ENCODE peak calls at places on chromosomes 2 and 18, in four cellular contexts. Q is GM12878, U is HepG2, S is K562. N is an unnamed sample.

GRCh38 chr2:9752441-9753275 is 90.6 kb upstream of the TAF1B start:
- DNase-seq in Q (no peak), U (peak; percentile 23), S (peak; percentile 64), N (no peak)

GRCh38 chr2:30232801-30233130 is 1.4 kb downstream of the LBH start:
- DNase-seq in Q (no peak), U (no peak), S (no peak), N (no peak)

GRCh38 chr2:219289537-219290361 is 10.6 kb downstream of the DNAJB2 start:
- DNase-seq in Q (no peak), U (no peak), S (no peak), N (no peak)

GRCh38 chr2:216780843-216781242 is 79.0 kb downstream of the TNP1 start:
- DNase-seq in Q (no peak), U (no peak), S (no peak), N (no peak)

GRCh38 chr18:70363861-70364260 is 75.0 kb downstream of the SOCS6 start:
- DNase-seq in Q (no peak), U (peak; percentile 48), S (no peak), N (no peak)

GRCh38 chr2:173239644-173240043 is 115.0 kb upstream of the CDCA7 start:
- DNase-seq in Q (peak; percentile 68), U (no peak), S (no peak), N (no peak)

GRCh38 chr2:19673213-19673791 is 228.5 kb downstream of the TTC32 start:
- DNase-seq in Q (no peak), U (peak; percentile 12), S (no peak), N (no peak)

GRCh38 chr18:50163505-50163904 is 31.4 kb downstream of the MYO5B start:
- DNase-seq in Q (no peak), U (no peak), S (no peak), N (no peak)

GRCh38 chr2:128548461-128548891 is 229.8 kb upstream of the HS6ST1 start:
- DNase-seq in Q (no peak), U (no peak), S (no peak), N (no peak)

GRCh38 chr2:62705859-62706720 is 577 bp downstream of the EHBP1 start:
- DNase-seq in Q (no peak), U (peak; percentile 71), S (peak; percentile 65), N (peak; percentile 73)

GRCh38 chr2:28868611-28869010 is 1.5 kb downstream of the TRMT61B start:
- DNase-seq in Q (no peak), U (no peak), S (no peak), N (no peak)

GRCh38 chr2:166487082-166487654 is 6.9 kb downstream of the SCN7A start:
- DNase-seq in Q (no peak), U (no peak), S (no peak), N (no peak)

GRCh38 chr2:63841254-63842022 is at the start of gene UGP2:
- DNase-seq in Q (peak; percentile 62), U (peak; percentile 90), S (peak; percentile 82), N (peak; percentile 93)

GRCh38 chr2:148614332-148615049 is 30.1 kb upstream of the EPC2 start:
- DNase-seq in Q (peak; percentile 53), U (no peak), S (no peak), N (peak; percentile 22)

GRCh38 chr2:214410128-214410775 is 602 bp upstream of the VWC2L start:
- DNase-seq in Q (no peak), U (no peak), S (no peak), N (no peak)

GRCh38 chr18:48623468-48624220 is 84.8 kb downstream of the CTIF start:
- DNase-seq in Q (no peak), U (no peak), S (no peak), N (no peak)

GRCh38 chr18:79617521-79618500 is 61.8 kb upstream of the CTDP1 start:
- DNase-seq in Q (no peak), U (no peak), S (no peak), N (peak; percentile 38)

GRCh38 chr2:85017436-85018048 is 46.6 kb downstream of the KCMF1 start:
- DNase-seq in Q (no peak), U (no peak), S (no peak), N (no peak)

GRCh38 chr2:128808462-128809255 is 490.0 kb upstream of the HS6ST1 start:
- DNase-seq in Q (no peak), U (no peak), S (no peak), N (no peak)

GRCh38 chr2:230443540-230443939 is 27.5 kb downstream of the SP100 start:
- DNase-seq in Q (no peak), U (no peak), S (no peak), N (no peak)

GRCh38 chr2:205534997-205535396 is 147.3 kb upstream of the NRP2 start:
- DNase-seq in Q (no peak), U (no peak), S (no peak), N (no peak)

GRCh38 chr2:75481041-75481836 is 79.5 kb downstream of the EVA1A start:
- DNase-seq in Q (no peak), U (peak; percentile 88), S (no peak), N (no peak)

GRCh38 chr2:236933351-236933750 is 152.3 kb upstream of the COPS8 start:
- DNase-seq in Q (no peak), U (no peak), S (no peak), N (no peak)

GRCh38 chr2:58649746-58650145 is 408.6 kb upstream of the FANCL start:
- DNase-seq in Q (no peak), U (no peak), S (no peak), N (no peak)

GRCh38 chr2:26035110-26035728 is 1.3 kb downstream of the RAB10 start:
- DNase-seq in Q (no peak), U (no peak), S (no peak), N (no peak)

GRCh38 chr2:8086796-8087479 is 594.9 kb upstream of the ID2 start:
- DNase-seq in Q (no peak), U (no peak), S (no peak), N (no peak)

GRCh38 chr18:55073116-55073515 is 113.9 kb upstream of the CCDC68 start:
- DNase-seq in Q (no peak), U (no peak), S (no peak), N (no peak)

GRCh38 chr2:168344706-168345105 is 97.3 kb upstream of the STK39 start:
- DNase-seq in Q (no peak), U (no peak), S (no peak), N (no peak)

GRCh38 chr2:151733781-151734672 is at the start of gene NEB:
- DNase-seq in Q (no peak), U (no peak), S (no peak), N (no peak)

GRCh38 chr2:77484026-77484425 is 38.1 kb downstream of the LRRTM4 start:
- DNase-seq in Q (no peak), U (no peak), S (no peak), N (no peak)
- TF ChIP-seq CREM in Q (no peak), U (no peak), S (no peak), N (no peak)

GRCh38 chr18:28149810-28150420 is 27.0 kb downstream of the CDH2 start:
- DNase-seq in Q (no peak), U (no peak), S (no peak), N (no peak)

GRCh38 chr18:28143725-28144124 is 33.2 kb downstream of the CDH2 start:
- DNase-seq in Q (no peak), U (peak; percentile 44), S (no peak), N (no peak)

GRCh38 chr18:28150925-28151324 is 26.0 kb downstream of the CDH2 start:
- DNase-seq in Q (no peak), U (no peak), S (no peak), N (no peak)

GRCh38 chr18:28151434-28151833 is 25.5 kb downstream of the CDH2 start:
- DNase-seq in Q (no peak), U (no peak), S (no peak), N (no peak)

DNA sequence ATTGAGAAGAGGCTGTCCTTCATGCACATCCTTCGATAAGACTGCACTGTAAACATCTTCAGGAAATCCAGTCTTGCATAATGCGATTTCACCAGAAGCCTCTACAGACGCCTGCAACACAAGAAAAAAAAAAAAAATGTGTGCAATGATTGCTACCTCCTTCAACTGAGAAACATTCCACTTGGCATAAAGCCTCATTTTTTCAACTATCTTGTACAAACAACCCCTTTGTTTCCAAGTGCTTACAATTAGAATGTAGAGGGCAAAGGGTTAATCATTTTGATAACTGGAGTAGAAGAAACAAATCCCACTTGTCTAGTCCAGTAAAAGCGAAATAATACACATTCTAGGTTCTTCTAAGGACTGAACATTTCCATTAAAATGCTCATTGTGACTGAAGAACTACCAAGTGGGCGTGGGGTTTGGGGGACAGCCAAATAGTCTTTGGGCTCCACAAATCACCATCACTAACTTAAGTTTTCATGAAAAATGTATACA is 29.2 kb downstream of the CDH2 start:
- DNase-seq in Q (no peak), U (peak; percentile 24), S (no peak), N (no peak)
- TF ChIP-seq NR2C2 in Q (no peak), U (no peak), S (no peak), N (no peak)

GRCh38 chr2:170817999-170818293 is 1.3 kb downstream of the GAD1 start:
- DNase-seq in Q (no peak), U (no peak), S (no peak), N (peak; percentile 63)

GRCh38 chr2:170817247-170817998 is 736 bp downstream of the GAD1 start:
- DNase-seq in Q (no peak), U (no peak), S (peak; percentile 30), N (peak; percentile 46)

GRCh38 chr2:170815311-170815710 is 1.4 kb upstream of the GAD1 start:
- DNase-seq in Q (no peak), U (no peak), S (no peak), N (no peak)

GRCh38 chr2:170815746-170816498 is 765 bp upstream of the GAD1 start:
- DNase-seq in Q (no peak), U (peak; percentile 68), S (peak; percentile 88), N (peak; percentile 90)

DNA sequence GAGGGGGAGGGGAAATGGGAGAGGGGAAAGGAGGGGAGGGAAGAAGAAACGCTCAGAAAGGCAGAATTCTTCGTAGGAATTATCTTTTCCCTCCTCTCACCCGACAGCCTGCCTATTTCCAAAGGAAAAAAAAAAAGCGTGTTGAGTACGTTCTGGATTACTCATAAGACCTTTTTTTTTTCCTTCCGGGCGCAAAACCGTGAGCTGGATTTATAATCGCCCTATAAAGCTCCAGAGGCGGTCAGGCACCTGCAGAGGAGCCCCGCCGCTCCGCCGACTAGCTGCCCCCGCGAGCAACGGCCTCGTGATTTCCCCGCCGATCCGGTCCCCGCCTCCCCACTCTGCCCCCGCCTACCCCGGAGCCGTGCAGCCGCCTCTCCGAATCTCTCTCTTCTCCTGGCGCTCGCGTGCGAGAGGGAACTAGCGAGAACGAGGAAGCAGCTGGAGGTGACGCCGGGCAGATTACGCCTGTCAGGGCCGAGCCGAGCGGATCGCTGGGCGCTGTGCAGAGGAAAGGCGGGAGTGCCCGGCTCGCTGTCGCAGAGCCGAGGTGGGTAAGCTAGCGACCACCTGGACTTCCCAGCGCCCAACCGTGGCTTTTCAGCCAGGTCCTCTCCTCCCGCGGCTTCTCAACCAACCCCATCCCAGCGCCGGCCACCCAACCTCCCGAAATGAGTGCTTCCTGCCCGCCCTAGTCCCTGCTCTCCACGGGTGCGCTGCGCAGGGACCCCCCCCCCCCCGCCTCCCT is at the start of gene GAD1:
- DNase-seq in Q (no peak), U (peak; percentile 18), S (peak; percentile 87), N (peak; percentile 76)
- TF ChIP-seq CREM in Q (no peak), U (no peak), S (peak; percentile 59), N (no peak)

GRCh38 chr2:83143946-83144345 is 1315.1 kb downstream of the SUCLG1 start:
- DNase-seq in Q (no peak), U (no peak), S (no peak), N (no peak)

GRCh38 chr2:83142934-83143333 is 1316.1 kb downstream of the SUCLG1 start:
- DNase-seq in Q (no peak), U (no peak), S (no peak), N (no peak)
- TF ChIP-seq NR2C2 in Q (no peak), U (no peak), S (no peak), N (no peak)

GRCh38 chr2:200736646-200737274 is 75.0 kb upstream of the BZW1 start:
- DNase-seq in Q (no peak), U (no peak), S (no peak), N (no peak)
- TF ChIP-seq CREM in Q (no peak), U (no peak), S (no peak), N (no peak)